ENCODE peak calls at places on chromosomes 1 and 21, in ten cellular contexts. Q is ovary, K is IMR-90, L is uterus, N is Peyer's patch, M is adrenal gland, H is body of pancreas, I is stomach, T is K562, W is heart left ventricle. G is an unnamed sample.

GRCh38 chr1:72557446-72558049 is 275.2 kb upstream of the NEGR1 start:
- DNase-seq in Q (no peak), K (peak), L (no peak), N (no peak), M (no peak), H (no peak), I (no peak), T (no peak), W (no peak), G (peak)

GRCh38 chr1:99726407-99726806 is 40.0 kb downstream of the FRRS1 start:
- DNase-seq in Q (no peak), K (no peak), L (no peak), N (no peak), M (no peak), H (no peak), I (no peak), T (no peak), W (no peak), G (no peak)

GRCh38 chr1:109412551-109412950 is 13.7 kb downstream of the PSMA5 start:
- DNase-seq in Q (no peak), K (no peak), L (no peak), N (no peak), M (no peak), H (no peak), I (no peak), T (no peak), W (no peak), G (no peak)

GRCh38 chr1:234855851-234856250 is 245.9 kb upstream of the IRF2BP2 start:
- DNase-seq in Q (no peak), K (no peak), L (no peak), N (no peak), M (no peak), H (no peak), I (no peak), T (no peak), W (no peak), G (no peak)

GRCh38 chr1:25926731-25927496 is 20.7 kb upstream of the STMN1 start:
- DNase-seq in Q (no peak), K (no peak), L (no peak), N (no peak), M (no peak), H (no peak), I (no peak), T (peak), W (no peak), G (no peak)

GRCh38 chr1:182217071-182217470 is 155.6 kb upstream of the ZNF648 start:
- DNase-seq in Q (no peak), K (peak), L (no peak), N (no peak), M (no peak), H (no peak), I (no peak), T (no peak), W (no peak), G (no peak)

GRCh38 chr21:34807881-34808568 is 139.2 kb downstream of the CLIC6 start:
- DNase-seq in Q (peak), K (peak), L (peak), N (no peak), M (peak), H (peak), I (peak), T (no peak), W (no peak), G (no peak)

GRCh38 chr1:194843077-194843476 is 1656.7 kb upstream of the B3GALT2 start:
- DNase-seq in Q (no peak), K (no peak), L (no peak), N (no peak), M (no peak), H (no peak), I (no peak), T (no peak), W (no peak), G (no peak)

GRCh38 chr1:201501144-201501543 is 5.8 kb downstream of the CSRP1 start:
- DNase-seq in Q (no peak), K (peak), L (peak), N (no peak), M (no peak), H (no peak), I (no peak), T (no peak), W (no peak), G (no peak)

GRCh38 chr1:20792177-20792576 is 5.1 kb upstream of the HP1BP3 start:
- DNase-seq in Q (peak), K (peak), L (no peak), N (no peak), M (peak), H (peak), I (no peak), T (no peak), W (no peak), G (peak)

GRCh38 chr21:44911384-44912157 is 9.1 kb downstream of the ITGB2 start:
- DNase-seq in Q (no peak), K (no peak), L (peak), N (no peak), M (peak), H (peak), I (peak), T (peak), W (peak), G (peak)

GRCh38 chr21:44911066-44911383 is 9.7 kb downstream of the ITGB2 start:
- DNase-seq in Q (no peak), K (no peak), L (no peak), N (no peak), M (no peak), H (no peak), I (no peak), T (no peak), W (no peak), G (no peak)

GRCh38 chr21:44910229-44911065 is 10.3 kb downstream of the ITGB2 start:
- DNase-seq in Q (no peak), K (no peak), L (no peak), N (no peak), M (no peak), H (no peak), I (no peak), T (no peak), W (peak), G (no peak)

GRCh38 chr21:44913425-44914175 is 7.1 kb downstream of the ITGB2 start:
- DNase-seq in Q (no peak), K (no peak), L (no peak), N (no peak), M (no peak), H (no peak), I (no peak), T (no peak), W (peak), G (no peak)

DNA sequence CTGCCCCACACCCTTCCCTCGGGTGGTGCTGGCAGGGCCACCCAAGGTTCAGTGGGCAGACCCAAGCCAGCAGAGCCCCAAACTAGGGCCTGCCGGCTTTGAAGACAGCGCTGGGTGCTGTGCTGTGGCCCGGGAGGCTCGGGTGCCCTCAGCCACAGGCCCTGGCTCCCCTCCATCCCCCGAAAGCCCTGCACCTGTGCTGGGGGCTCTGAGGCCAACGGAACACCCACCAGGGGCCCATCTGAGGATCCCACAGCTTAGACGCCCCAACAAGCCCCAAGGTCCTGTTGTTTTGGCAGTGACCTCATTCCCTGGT is 8.6 kb downstream of the ITGB2 start:
- DNase-seq in Q (no peak), K (no peak), L (no peak), N (no peak), M (no peak), H (no peak), I (no peak), T (no peak), W (peak), G (no peak)
- H3K4me3 ChIP-seq in Q (no peak), K (no peak), L (no peak), N (no peak), M (no peak), H (no peak), I (peak), T (no peak), W (no peak), G (no peak)

DNA sequence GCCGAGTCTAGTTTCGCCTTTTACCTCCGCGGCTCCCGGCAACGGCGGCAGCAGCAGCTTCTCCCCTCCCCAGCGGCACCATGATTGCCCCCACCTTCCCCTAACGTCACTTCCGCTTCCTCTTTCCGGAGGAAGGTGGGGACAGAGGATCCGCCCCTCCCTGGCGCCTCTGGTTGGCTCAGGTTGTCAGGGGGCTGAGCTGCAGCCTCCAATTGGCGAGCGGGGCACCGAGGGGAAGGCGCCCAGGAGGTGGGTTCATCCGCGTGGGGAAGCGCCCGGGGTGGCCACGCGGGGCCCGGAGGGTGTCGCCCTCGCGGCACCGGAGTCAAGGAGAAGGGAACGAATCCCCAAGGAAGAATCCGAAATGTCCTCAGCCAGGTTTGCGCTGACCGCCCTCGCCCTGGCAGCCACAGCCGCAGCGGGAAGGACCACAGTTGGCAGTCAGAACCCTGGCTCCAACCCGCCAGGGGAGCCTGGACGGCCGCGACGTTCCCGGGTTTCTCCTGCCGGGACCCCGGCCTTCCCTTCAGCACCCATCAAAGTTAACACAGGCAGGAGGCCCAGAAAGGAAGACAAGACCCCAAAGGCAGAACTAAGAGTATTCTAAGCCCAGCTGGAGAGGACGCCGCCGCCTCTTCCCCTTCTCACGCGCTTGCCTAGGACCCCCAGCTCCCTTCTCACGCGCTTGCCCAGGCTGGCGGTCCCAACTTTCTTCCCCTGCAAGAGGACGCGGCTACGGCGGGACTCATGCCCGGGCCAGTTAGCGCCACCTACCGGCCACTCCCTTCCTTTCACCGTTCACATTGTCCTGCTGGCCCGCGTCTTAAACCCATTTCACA is at the start of gene MTF1:
- DNase-seq in Q (peak), K (peak), L (peak), N (peak), M (peak), H (peak), I (peak), T (peak), W (peak), G (peak)
- TF ChIP-seq POLR2A in Q (peak), K (peak), L (peak), N (peak), M (peak), H (peak), I (no peak), T (peak), W (peak), G (peak)

GRCh38 chr1:94608852-94609570 is 67.5 kb upstream of the F3 start:
- DNase-seq in Q (no peak), K (peak), L (no peak), N (no peak), M (no peak), H (no peak), I (no peak), T (no peak), W (no peak), G (no peak)

GRCh38 chr1:94607398-94607797 is 65.8 kb upstream of the F3 start:
- DNase-seq in Q (no peak), K (no peak), L (no peak), N (no peak), M (no peak), H (no peak), I (no peak), T (no peak), W (no peak), G (no peak)

GRCh38 chr1:94612081-94612480 is 70.5 kb upstream of the F3 start:
- DNase-seq in Q (no peak), K (no peak), L (no peak), N (no peak), M (no peak), H (no peak), I (no peak), T (no peak), W (no peak), G (no peak)

GRCh38 chr1:94608142-94608851 is 66.7 kb upstream of the F3 start:
- DNase-seq in Q (no peak), K (no peak), L (no peak), N (no peak), M (no peak), H (peak), I (no peak), T (no peak), W (no peak), G (no peak)

DNA sequence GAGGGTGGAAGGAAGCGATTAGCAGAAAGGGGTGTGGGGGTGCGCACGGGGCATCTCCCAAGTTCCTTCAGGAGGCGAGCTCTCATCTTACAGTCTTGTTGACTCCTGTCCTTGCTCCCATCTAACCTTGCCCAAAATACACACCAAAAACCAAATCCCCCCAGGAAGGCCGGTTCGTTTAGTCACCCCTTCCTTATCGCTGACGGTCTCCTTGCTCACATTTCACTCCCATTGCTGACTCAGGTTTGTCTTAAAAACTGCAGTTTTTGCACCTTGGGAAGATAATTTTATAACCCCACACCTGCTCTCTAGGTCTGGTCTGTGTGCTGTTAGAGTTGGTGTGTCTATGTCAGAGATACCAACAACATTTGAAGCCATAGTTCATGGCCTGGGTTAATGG is 68.1 kb upstream of the F3 start:
- DNase-seq in Q (no peak), K (no peak), L (no peak), N (no peak), M (no peak), H (no peak), I (no peak), T (no peak), W (no peak), G (no peak)
- H3K27ac ChIP-seq in Q (no peak), K (peak), L (no peak), N (peak), M (no peak), H (no peak), I (peak), T (no peak), W (no peak), G (no peak)

GRCh38 chr1:207789792-207790787 is 38.2 kb downstream of the CD46 start:
- DNase-seq in Q (no peak), K (peak), L (no peak), N (no peak), M (no peak), H (no peak), I (no peak), T (no peak), W (no peak), G (no peak)
- H3K4me3 ChIP-seq in Q (no peak), K (no peak), L (no peak), N (no peak), M (no peak), H (no peak), I (no peak), T (no peak), W (no peak), G (no peak)

DNA sequence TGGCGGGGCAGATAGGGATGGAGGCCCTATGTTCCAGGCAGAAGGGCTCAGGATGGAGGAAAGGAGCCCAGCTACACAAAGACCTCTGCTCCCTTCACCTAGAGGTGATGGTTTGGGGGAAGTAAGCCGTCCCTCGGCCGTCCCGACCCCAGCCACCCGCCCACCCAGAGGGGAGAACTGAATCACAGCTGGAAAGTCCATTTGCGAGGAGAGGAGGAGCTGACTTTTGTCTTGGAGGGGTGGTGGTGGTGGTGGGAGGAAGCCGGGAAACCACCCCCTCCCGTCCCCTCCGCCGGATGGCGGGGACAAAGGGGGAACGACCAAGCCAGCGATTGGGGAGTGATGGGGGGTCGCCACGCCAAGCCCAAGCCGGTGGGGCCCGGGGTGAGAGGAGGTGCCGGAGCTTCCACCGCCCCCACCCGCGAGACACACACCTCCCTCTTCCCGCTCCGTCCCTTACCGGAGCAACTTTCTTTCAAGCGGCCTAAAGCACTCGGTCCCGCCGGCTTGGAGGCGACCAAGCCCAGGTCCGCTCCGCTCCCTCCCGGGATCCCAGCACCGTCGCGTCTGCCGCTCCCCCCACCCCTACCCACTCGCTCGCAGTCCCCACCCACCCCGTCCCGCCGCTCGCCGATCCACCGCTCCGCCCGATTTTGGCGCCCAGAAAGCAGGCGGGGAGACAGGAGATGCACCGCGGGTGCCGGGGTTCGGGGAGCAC is 581 bp downstream of the ARHGEF2 start:
- DNase-seq in Q (peak), K (no peak), L (peak), N (no peak), M (peak), H (peak), I (no peak), T (peak), W (no peak), G (peak)
- TF ChIP-seq POLR2A in Q (no peak), K (peak), L (no peak), N (no peak), M (no peak), H (no peak), I (no peak), T (no peak), W (no peak), G (no peak)

GRCh38 chr1:4561213-4561612 is 93.2 kb upstream of the AJAP1 start:
- DNase-seq in Q (no peak), K (no peak), L (no peak), N (no peak), M (no peak), H (no peak), I (no peak), T (no peak), W (no peak), G (no peak)

GRCh38 chr1:4562321-4562720 is 92.1 kb upstream of the AJAP1 start:
- DNase-seq in Q (no peak), K (no peak), L (no peak), N (no peak), M (no peak), H (no peak), I (no peak), T (no peak), W (no peak), G (no peak)

GRCh38 chr1:4563586-4563985 is 90.8 kb upstream of the AJAP1 start:
- DNase-seq in Q (no peak), K (no peak), L (no peak), N (no peak), M (no peak), H (no peak), I (no peak), T (no peak), W (no peak), G (no peak)

GRCh38 chr1:4565169-4565568 is 89.2 kb upstream of the AJAP1 start:
- DNase-seq in Q (no peak), K (no peak), L (no peak), N (no peak), M (no peak), H (no peak), I (no peak), T (no peak), W (no peak), G (no peak)

GRCh38 chr1:4564083-4564482 is 90.3 kb upstream of the AJAP1 start:
- DNase-seq in Q (no peak), K (no peak), L (no peak), N (no peak), M (no peak), H (no peak), I (no peak), T (no peak), W (no peak), G (no peak)
- H3K27ac ChIP-seq in Q (no peak), K (no peak), L (no peak), N (no peak), M (no peak), H (no peak), I (no peak), T (no peak), W (no peak), G (no peak)

DNA sequence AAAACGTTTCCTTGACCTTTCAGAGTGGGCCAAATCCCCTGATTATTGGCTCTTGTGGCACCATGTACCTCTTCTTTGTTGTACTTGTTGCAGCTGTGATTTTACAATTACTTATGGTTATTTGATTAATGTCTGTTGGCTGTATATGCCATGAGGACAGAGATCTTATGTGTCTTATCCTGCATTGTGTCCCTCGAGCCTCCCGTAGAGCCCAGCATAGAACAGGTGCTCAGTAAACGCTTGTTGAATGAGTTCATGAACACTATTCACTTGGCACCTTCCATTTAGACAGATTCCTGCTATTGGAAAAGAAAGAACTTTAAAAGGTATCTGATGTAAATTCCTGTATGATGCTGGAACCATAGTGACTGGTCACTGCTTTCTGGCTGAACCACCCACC is 48.4 kb downstream of the PGM1 start:
- DNase-seq in Q (no peak), K (no peak), L (no peak), N (no peak), M (no peak), H (no peak), I (no peak), T (no peak), W (no peak), G (no peak)
- H3K4me3 ChIP-seq in Q (no peak), K (no peak), L (no peak), N (no peak), M (no peak), H (no peak), I (no peak), T (no peak), W (no peak), G (no peak)

DNA sequence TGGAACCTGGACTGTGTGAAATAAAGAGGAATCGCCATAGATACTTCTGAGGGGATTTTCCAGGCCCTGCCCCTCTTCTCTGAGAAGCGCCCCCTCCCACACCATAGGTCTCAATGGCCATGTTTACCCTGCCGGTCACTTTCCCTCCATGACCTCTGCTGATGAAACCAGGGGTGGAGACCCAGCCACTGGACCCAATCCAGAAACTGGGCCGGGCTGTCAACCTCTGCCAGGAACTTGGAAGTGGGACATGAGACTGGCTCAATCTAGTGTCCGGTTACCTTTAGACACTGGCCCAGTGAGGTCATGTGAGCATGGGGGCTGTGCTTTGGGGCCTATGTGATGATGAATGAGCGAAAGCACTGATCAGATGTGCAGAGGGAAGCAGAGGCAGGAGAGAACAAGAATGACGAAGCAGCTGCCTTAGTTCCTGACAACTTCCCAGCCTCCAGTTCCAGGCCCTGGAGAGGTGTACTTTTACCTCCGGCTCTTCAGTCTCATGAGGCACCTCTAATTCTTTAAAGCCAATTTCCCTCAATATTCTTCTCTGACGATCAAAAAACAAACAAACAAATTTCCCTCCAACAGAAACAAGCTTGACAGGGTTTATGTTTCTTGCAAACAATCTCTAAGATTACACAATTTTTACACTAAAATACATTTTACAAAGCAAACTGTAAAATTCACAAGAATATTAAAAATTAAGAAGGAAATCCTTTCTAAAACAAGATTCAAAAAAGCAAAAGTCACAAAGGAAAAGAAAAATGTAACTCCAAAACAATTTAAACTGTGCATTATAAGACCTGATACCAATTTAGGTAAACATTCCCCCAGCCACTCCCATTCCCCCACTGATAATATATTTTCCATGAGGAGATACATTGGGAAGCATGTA is 4.8 kb downstream of the ASAP3 start:
- DNase-seq in Q (peak), K (peak), L (peak), N (peak), M (peak), H (peak), I (peak), T (peak), W (peak), G (peak)
- TF ChIP-seq POLR2A in Q (no peak), K (no peak), L (no peak), N (no peak), M (no peak), H (peak), I (no peak), T (peak), W (peak), G (no peak)

G was measured in testis.